ENCODE peak calls at places on chromosomes 7 and 10, in eight cellular contexts. Q is kidney, H is psoas muscle, O is cardiac muscle cell, T is endothelial cell, P is GM12878, B is choroid plexus epithelial cell, F is lung. Y is an unnamed sample.

GRCh38 chr7:116592445-116592844 is 67.6 kb downstream of the CAV1 start:
- DNase-seq in Q (no peak), H (no peak), O (no peak), T (peak), P (no peak), B (no peak), F (peak), Y (no peak)

GRCh38 chr10:97362310-97363033 is 27.9 kb upstream of the FRAT2 start:
- DNase-seq in Q (no peak), H (no peak), O (no peak), T (no peak), P (no peak), B (no peak), F (no peak), Y (no peak)

GRCh38 chr7:79317728-79318127 is 135.7 kb downstream of the MAGI2 start:
- DNase-seq in Q (no peak), H (no peak), O (peak), T (no peak), P (no peak), B (peak), F (no peak), Y (peak)

GRCh38 chr7:95951531-95951930 is 179.2 kb downstream of the DYNC1I1 start:
- DNase-seq in Q (no peak), H (no peak), O (no peak), T (no peak), P (no peak), B (no peak), F (no peak), Y (no peak)

GRCh38 chr7:522071-522937 is 2.7 kb upstream of the PDGFA start:
- DNase-seq in Q (peak), H (no peak), O (peak), T (no peak), P (peak), B (peak), F (no peak), Y (no peak)

GRCh38 chr10:114320249-114321116 is 81.4 kb downstream of the VWA2 start:
- DNase-seq in Q (no peak), H (no peak), O (no peak), T (no peak), P (no peak), B (peak), F (no peak), Y (no peak)

GRCh38 chr7:2258661-2259365 is 16.8 kb downstream of the NUDT1 start:
- DNase-seq in Q (no peak), H (no peak), O (no peak), T (no peak), P (peak), B (no peak), F (no peak), Y (no peak)

GRCh38 chr10:37948210-37948609 is 28.2 kb downstream of the ZNF25 start:
- DNase-seq in Q (no peak), H (no peak), O (peak), T (no peak), P (no peak), B (no peak), F (no peak), Y (no peak)

DNA sequence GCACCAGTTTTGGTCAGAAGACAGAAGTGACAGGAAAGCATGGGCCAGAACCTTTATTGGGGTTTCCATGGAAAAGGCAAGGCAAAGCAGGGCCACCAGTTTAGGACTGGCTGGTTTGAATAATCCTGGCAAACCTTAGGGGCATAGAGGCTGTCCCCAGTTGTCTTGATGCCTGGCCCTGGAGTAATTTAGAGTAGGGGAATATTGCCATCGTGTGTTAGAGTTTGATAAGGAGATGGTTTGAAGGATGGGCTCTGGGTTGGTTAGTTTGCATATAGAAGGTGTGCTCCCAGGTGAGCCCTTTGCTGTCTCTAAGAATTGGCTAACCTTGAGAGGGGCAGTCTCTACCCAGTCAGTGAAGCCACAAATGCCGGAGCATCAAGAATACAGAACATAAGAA is 79.6 kb downstream of the ZNF777 start:
- DNase-seq in Q (no peak), H (no peak), O (no peak), T (no peak), P (no peak), B (peak), F (no peak), Y (no peak)
- TF ChIP-seq CTCF in Q (no peak), H (no peak), O (no peak), T (no peak), P (no peak), B (no peak), F (no peak), Y (no peak)

DNA sequence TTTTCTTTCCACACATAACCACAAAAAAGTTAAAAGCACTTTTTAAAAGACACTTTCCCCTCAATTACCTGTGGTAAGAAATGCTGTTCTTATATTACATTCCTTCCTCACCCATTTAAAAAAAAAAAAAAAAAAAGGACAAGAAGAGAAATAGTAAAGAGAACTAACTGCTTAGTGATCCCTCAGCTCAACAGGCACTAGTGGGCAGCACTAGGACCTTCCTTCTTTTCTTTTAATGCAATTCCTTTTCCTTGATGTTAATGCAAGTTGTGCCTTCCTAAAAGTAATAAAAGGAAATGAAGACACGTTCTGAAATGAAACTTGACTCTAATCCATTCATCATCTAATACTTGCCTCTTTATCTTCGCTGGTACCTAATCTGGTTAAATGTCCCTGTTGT is 189.6 kb downstream of the TCF7L2 start:
- DNase-seq in Q (no peak), H (no peak), O (peak), T (no peak), P (no peak), B (peak), F (no peak), Y (no peak)
- TF ChIP-seq CTCF in Q (no peak), H (no peak), O (peak), T (no peak), P (no peak), B (peak), F (no peak), Y (peak)

GRCh38 chr7:133199831-133200230 is 53.0 kb upstream of the EXOC4 start:
- DNase-seq in Q (no peak), H (no peak), O (no peak), T (no peak), P (no peak), B (no peak), F (no peak), Y (no peak)
- TF ChIP-seq CTCF in Q (no peak), H (no peak), O (no peak), T (no peak), P (no peak), B (no peak), F (no peak), Y (no peak)

GRCh38 chr10:121959671-121960070 is 15.3 kb downstream of the NSMCE4A start:
- DNase-seq in Q (no peak), H (no peak), O (no peak), T (no peak), P (no peak), B (no peak), F (no peak), Y (no peak)
- TF ChIP-seq CTCF in Q (no peak), H (no peak), O (no peak), T (no peak), P (no peak), B (no peak), F (no peak), Y (no peak)

GRCh38 chr10:110219884-110220283 is 12.5 kb downstream of the MXI1 start:
- DNase-seq in Q (no peak), H (no peak), O (no peak), T (no peak), P (no peak), B (no peak), F (no peak), Y (no peak)

GRCh38 chr10:110221044-110221720 is 13.8 kb downstream of the MXI1 start:
- DNase-seq in Q (no peak), H (no peak), O (no peak), T (no peak), P (no peak), B (no peak), F (no peak), Y (no peak)

GRCh38 chr10:110222896-110223675 is 15.7 kb downstream of the MXI1 start:
- DNase-seq in Q (no peak), H (no peak), O (no peak), T (no peak), P (no peak), B (no peak), F (no peak), Y (no peak)

GRCh38 chr10:110220383-110220782 is 13.0 kb downstream of the MXI1 start:
- DNase-seq in Q (no peak), H (no peak), O (no peak), T (no peak), P (no peak), B (no peak), F (no peak), Y (no peak)

GRCh38 chr10:110221721-110222261 is 14.4 kb downstream of the MXI1 start:
- DNase-seq in Q (peak), H (peak), O (peak), T (peak), P (no peak), B (peak), F (peak), Y (peak)
- TF ChIP-seq CTCF in Q (peak), H (peak), O (peak), T (no peak), P (peak), B (peak), F (no peak), Y (peak)

GRCh38 chr7:5827755-5828154 is 46.3 kb upstream of the RNF216 start:
- DNase-seq in Q (peak), H (no peak), O (peak), T (peak), P (no peak), B (peak), F (no peak), Y (no peak)
- TF ChIP-seq CTCF in Q (peak), H (no peak), O (peak), T (peak), P (peak), B (peak), F (no peak), Y (peak)

DNA sequence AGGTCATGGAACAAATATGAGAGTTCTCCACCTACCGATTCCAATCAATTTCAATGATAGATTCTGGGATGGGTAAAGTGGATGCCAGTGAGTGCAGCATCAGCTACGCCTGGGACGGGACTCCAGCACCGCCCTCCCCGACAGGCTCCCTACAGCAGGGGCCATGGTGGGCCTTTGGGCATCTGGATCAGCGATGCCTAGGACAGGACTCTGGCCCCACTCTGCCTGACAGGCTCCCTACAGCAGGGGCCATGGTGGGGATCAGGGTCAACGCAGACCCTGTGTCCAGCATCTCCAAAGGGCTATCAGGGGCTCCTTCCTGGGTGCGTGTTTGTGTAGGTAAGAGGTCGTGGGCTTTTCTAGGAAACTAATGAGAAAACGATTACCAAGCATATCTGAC is 111.2 kb upstream of the TCERG1L start:
- DNase-seq in Q (peak), H (no peak), O (no peak), T (no peak), P (no peak), B (no peak), F (no peak), Y (no peak)
- TF ChIP-seq CTCF in Q (no peak), H (no peak), O (no peak), T (no peak), P (no peak), B (no peak), F (no peak), Y (no peak)

GRCh38 chr10:113303747-113304146 is 249.1 kb upstream of the HABP2 start:
- DNase-seq in Q (no peak), H (no peak), O (peak), T (no peak), P (no peak), B (peak), F (no peak), Y (no peak)

GRCh38 chr10:113300628-113301027 is 252.2 kb upstream of the HABP2 start:
- DNase-seq in Q (no peak), H (no peak), O (no peak), T (no peak), P (peak), B (no peak), F (no peak), Y (no peak)

GRCh38 chr10:113302062-113302461 is 250.8 kb upstream of the HABP2 start:
- DNase-seq in Q (no peak), H (no peak), O (no peak), T (no peak), P (no peak), B (no peak), F (no peak), Y (no peak)

GRCh38 chr10:113298616-113299015 is 254.2 kb upstream of the HABP2 start:
- DNase-seq in Q (no peak), H (no peak), O (no peak), T (no peak), P (no peak), B (no peak), F (no peak), Y (no peak)

GRCh38 chr10:113301342-113301984 is 251.4 kb upstream of the HABP2 start:
- DNase-seq in Q (no peak), H (no peak), O (no peak), T (peak), P (no peak), B (no peak), F (no peak), Y (no peak)
- TF ChIP-seq CTCF in Q (no peak), H (no peak), O (no peak), T (no peak), P (no peak), B (no peak), F (no peak), Y (no peak)

GRCh38 chr7:93097388-93097787 is 20.4 kb downstream of the SAMD9 start:
- DNase-seq in Q (no peak), H (no peak), O (no peak), T (no peak), P (no peak), B (no peak), F (no peak), Y (no peak)

DNA sequence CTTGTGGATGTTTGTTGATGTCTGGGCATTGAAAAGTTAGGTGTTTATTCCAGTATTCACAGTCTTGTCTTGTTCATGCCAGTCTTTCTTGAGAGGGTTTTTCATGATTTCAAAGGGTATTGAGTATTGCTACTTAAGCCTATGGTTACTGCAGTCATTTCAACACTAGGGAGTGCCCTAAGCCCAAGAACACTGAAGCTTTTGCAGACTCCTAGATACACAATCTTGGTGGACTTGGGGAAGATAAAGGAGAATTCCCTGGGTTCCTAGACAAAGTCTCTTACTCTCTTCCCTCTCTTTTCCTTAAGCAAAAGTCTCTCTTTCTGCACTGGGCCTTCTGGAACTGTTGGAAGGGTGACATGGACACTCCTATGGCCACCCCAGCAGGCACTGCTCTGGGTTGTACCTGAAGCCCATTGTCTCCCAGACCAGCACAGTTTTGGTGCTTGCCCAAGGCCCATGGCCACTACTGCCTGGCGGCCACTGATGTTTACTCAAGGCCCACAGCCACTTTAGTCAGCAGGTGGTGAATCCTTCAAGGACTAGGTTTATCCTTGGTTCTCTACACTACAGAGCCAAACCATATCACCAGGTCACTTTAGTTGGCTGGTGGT is 24.9 kb downstream of the SAMD9 start:
- DNase-seq in Q (no peak), H (no peak), O (peak), T (peak), P (no peak), B (peak), F (no peak), Y (peak)
- TF ChIP-seq CTCF in Q (no peak), H (no peak), O (peak), T (no peak), P (peak), B (peak), F (peak), Y (peak)

DNA sequence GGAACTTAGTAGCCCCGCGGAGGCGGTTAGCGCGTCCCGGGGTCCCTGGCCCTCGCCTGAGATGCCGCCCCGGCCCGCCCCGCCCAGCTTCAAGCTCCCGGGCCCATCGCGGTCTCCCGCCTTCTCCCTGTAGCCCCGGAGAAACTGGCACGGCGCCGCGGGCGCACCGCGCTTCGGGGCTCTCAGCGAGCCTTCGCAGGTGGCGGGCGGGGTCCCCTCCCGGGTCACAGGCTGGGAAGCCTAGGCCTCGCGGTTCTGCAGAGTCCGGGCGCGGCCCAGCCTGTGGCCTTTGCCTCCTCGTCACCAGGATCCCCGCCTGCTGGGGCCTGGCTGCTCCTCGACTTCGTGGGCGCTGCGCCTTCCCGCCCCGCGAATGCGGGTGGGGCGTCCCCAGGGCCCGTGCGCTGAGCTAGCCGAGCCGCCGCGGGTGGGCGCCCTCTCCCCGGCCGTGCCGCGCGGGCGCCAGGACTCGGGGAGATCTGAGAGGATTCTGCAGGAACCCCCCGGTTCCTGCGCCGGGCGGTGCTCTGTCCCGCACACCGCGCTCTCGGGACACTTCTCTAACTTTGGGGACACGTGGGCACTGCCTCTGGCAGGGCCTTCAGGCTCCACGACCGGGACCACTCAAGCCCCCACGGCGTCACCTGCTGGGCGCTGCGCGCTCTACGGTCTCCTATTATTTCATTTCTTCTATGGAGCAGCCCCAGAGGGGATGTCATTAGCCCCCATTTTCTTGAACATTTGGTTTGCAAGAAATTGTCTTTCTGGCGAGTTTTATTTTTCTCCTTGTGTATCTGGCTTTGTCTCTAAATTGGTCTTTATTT is 683 bp upstream of the RGS10 start:
- DNase-seq in Q (peak), H (peak), O (peak), T (peak), P (no peak), B (peak), F (no peak), Y (no peak)
- TF ChIP-seq CTCF in Q (no peak), H (peak), O (peak), T (no peak), P (peak), B (peak), F (no peak), Y (peak)